ENCODE peak calls at places on chromosomes 11 and 22, in five cellular contexts. Y is left ventricle myocardium superior; I is WTC11; A is iPS-NIHi11; R is stimulated activated CD4-positive, alpha-beta T cell treated with anti-CD3 and anti-CD28 coated beads, Interleukin-2, amount 100 ng/mL, for 48 hours. E is an unnamed sample.
A peak's percentile ranks its signal among the peaks of the same experiment; 100 is the strongest.

GRCh38 chr11:94938399-94939055 is 34.8 kb downstream of the CWC15 start:
- DNase-seq in Y (peak; percentile 84), I (no peak), A (peak; percentile 30), R (no peak), E (peak; percentile 34)

GRCh38 chr11:28674432-28675076 is 566.4 kb downstream of the METTL15 start:
- DNase-seq in Y (no peak), R (no peak), A (peak; percentile 54), I (peak; percentile 56), E (no peak)

GRCh38 chr11:1827931-1828330 is 6.9 kb upstream of the SYT8 start:
- DNase-seq in Y (peak; percentile 21), R (no peak), A (no peak), I (no peak), E (no peak)

GRCh38 chr22:30000566-30000965 is 79.7 kb upstream of the HORMAD2 start:
- DNase-seq in I (no peak), R (no peak), A (no peak), Y (no peak), E (no peak)

GRCh38 chr11:35138949-35139881 is at the start of gene CD44:
- DNase-seq in R (peak; percentile 53), I (peak; percentile 40), Y (peak; percentile 74), A (peak; percentile 65), E (no peak)

GRCh38 chr11:64564947-64565889 is 25.8 kb upstream of the SLC22A12 start:
- DNase-seq in A (peak; percentile 77), I (peak; percentile 78), Y (peak; percentile 29), R (no peak), E (no peak)

GRCh38 chr11:16612801-16613400 is 125.5 kb upstream of the C11orf58 start:
- DNase-seq in I (no peak), R (no peak), Y (peak; percentile 29), A (no peak), E (no peak)

GRCh38 chr11:10327254-10327653 is 22.4 kb downstream of the ADM start:
- DNase-seq in I (no peak), Y (no peak), A (no peak), R (no peak), E (no peak)

GRCh38 chr22:49091451-49091850 is 736.2 kb downstream of the BRD1 start:
- DNase-seq in I (no peak), R (no peak), Y (no peak), A (no peak), E (no peak)

GRCh38 chr11:46278387-46279173 is 1.1 kb downstream of the CREB3L1 start:
- DNase-seq in A (peak; percentile 76), I (peak; percentile 83), Y (peak; percentile 77), R (peak; percentile 44), E (peak; percentile 27)

GRCh38 chr11:116641561-116642045 is 131.2 kb downstream of the BUD13 start:
- DNase-seq in A (peak; percentile 88), I (peak; percentile 85), R (peak; percentile 32), Y (peak; percentile 67), E (peak; percentile 66)

GRCh38 chr22:38097557-38098409 is 12.7 kb downstream of the BAIAP2L2 start:
- DNase-seq in R (no peak), A (peak; percentile 91), I (peak; percentile 83), Y (peak; percentile 30), E (no peak)

GRCh38 chr11:10628506-10629236 is 60.2 kb upstream of the LYVE1 start:
- DNase-seq in I (no peak), R (no peak), A (no peak), Y (no peak), E (no peak)

E was measured in NCI-H1092.